ENCODE peak calls at places on chromosomes 1 and 21, in five cellular contexts. P, W, H, S and O are unnamed samples.

GRCh38 chr1:32808580-32808979 is 8.6 kb downstream of the YARS1 start:
- DNase-seq in S (no peak), P (no peak), W (no peak), H (no peak), O (no peak)

GRCh38 chr1:31934706-31935629 is 3.2 kb downstream of the PTP4A2 start:
- DNase-seq in P (peak), H (peak), W (no peak), S (no peak), O (no peak)

GRCh38 chr1:50989694-50990093 is 19.6 kb downstream of the CDKN2C start:
- DNase-seq in S (no peak), W (no peak), P (no peak), H (peak), O (no peak)

GRCh38 chr1:1344672-1345361 is 4.4 kb downstream of the DVL1 start:
- DNase-seq in W (no peak), H (peak), S (no peak), P (peak), O (no peak)

GRCh38 chr1:65946376-65946775 is 153.7 kb downstream of the PDE4B start:
- DNase-seq in H (no peak), S (no peak), P (no peak), W (no peak), O (no peak)

GRCh38 chr1:94011709-94012590 is 102.7 kb upstream of the GCLM start:
- DNase-seq in W (no peak), S (no peak), H (no peak), P (no peak), O (no peak)

GRCh38 chr1:147414505-147415163 is 126.7 kb upstream of the BCL9 start:
- DNase-seq in S (no peak), W (no peak), P (no peak), H (no peak), O (no peak)

GRCh38 chr1:156896490-156897033 is 3.0 kb downstream of the PEAR1 start:
- DNase-seq in P (no peak), W (no peak), H (peak), S (no peak), O (no peak)

GRCh38 chr1:173297798-173298391 is 90.8 kb upstream of the TNFSF4 start:
- DNase-seq in H (no peak), W (no peak), S (no peak), P (peak), O (no peak)

GRCh38 chr1:117570988-117571409 is 34.8 kb upstream of the TENT5C start:
- DNase-seq in W (no peak), P (no peak), H (no peak), S (no peak), O (peak)

GRCh38 chr1:33624991-33625870 is 152.8 kb downstream of the ZSCAN20 start:
- DNase-seq in P (peak), W (no peak), S (no peak), H (no peak), O (no peak)

GRCh38 chr1:167456500-167456899 is 61.8 kb downstream of the CD247 start:
- DNase-seq in H (no peak), P (peak), W (no peak), S (no peak), O (no peak)

GRCh38 chr1:30719406-30720270 is 3.7 kb downstream of the MATN1 start:
- DNase-seq in S (no peak), H (peak), W (peak), P (no peak), O (no peak)

GRCh38 chr1:217534566-217534965 is 96.3 kb downstream of the GPATCH2 start:
- DNase-seq in H (peak), S (no peak), P (no peak), W (no peak), O (no peak)

GRCh38 chr1:227734546-227734857 is 600 bp downstream of the JMJD4 start:
- DNase-seq in H (no peak), W (no peak), P (no peak), S (no peak), O (no peak)

GRCh38 chr1:221548942-221549341 is 192.9 kb downstream of the DUSP10 start:
- DNase-seq in W (no peak), S (no peak), P (no peak), H (no peak), O (no peak)

GRCh38 chr1:178571807-178572206 is 58.9 kb downstream of the TEX35 start:
- DNase-seq in S (no peak), P (no peak), W (no peak), H (no peak), O (no peak)

GRCh38 chr1:205949753-205950152 is 6.5 kb upstream of the SLC26A9 start:
- DNase-seq in S (no peak), P (no peak), H (no peak), W (no peak), O (no peak)

GRCh38 chr1:26171084-26172072 is at the start of gene ZNF593OS:
- DNase-seq in H (no peak), W (no peak), S (no peak), P (no peak), O (no peak)

GRCh38 chr1:64875101-64875500 is 91.2 kb downstream of the JAK1 start:
- DNase-seq in H (no peak), W (no peak), P (no peak), S (no peak), O (no peak)

GRCh38 chr1:154502742-154503111 is 515 bp upstream of the SHE start:
- DNase-seq in S (no peak), H (no peak), W (no peak), P (no peak), O (no peak)

GRCh38 chr1:184768467-184768866 is 13.8 kb upstream of the EDEM3 start:
- DNase-seq in H (no peak), S (no peak), P (no peak), W (no peak), O (no peak)

GRCh38 chr1:205915354-205915990 is 27.8 kb downstream of the SLC26A9 start:
- DNase-seq in S (no peak), W (no peak), H (no peak), P (no peak), O (no peak)

GRCh38 chr1:20640183-20640597 is 6.9 kb downstream of the PINK1 start:
- DNase-seq in P (peak), H (peak), W (peak), S (peak), O (no peak)

GRCh38 chr21:33799378-33800090 is 116.1 kb downstream of the ATP5PO start:
- DNase-seq in P (no peak), W (no peak), S (no peak), H (peak), O (no peak)

GRCh38 chr1:55793856-55794255 is 578.7 kb upstream of the USP24 start:
- DNase-seq in W (no peak), S (no peak), P (no peak), H (no peak), O (no peak)

GRCh38 chr1:231919900-231920299 is 293.3 kb downstream of the DISC1 start:
- DNase-seq in H (no peak), P (peak), W (no peak), S (peak), O (no peak)

GRCh38 chr1:17540255-17541001 is 930 bp downstream of the ARHGEF10L start:
- DNase-seq in S (no peak), H (peak), P (no peak), W (no peak), O (peak)

GRCh38 chr21:16195476-16195875 is 465.7 kb downstream of the USP25 start:
- DNase-seq in S (no peak), P (no peak), H (peak), W (no peak), O (no peak)

GRCh38 chr21:29540289-29540688 is 241.6 kb downstream of the BACH1 start:
- DNase-seq in W (no peak), P (no peak), H (no peak), S (no peak), O (no peak)

GRCh38 chr1:156534424-156535060 is 34.0 kb upstream of the MEF2D start:
- DNase-seq in H (no peak), S (no peak), W (no peak), P (no peak), O (no peak)

GRCh38 chr1:29122987-29123870 is 474 bp downstream of the TMEM200B start:
- DNase-seq in P (peak), H (peak), S (peak), W (no peak), O (peak)

GRCh38 chr1:75166821-75167220 is 32.6 kb downstream of the LHX8 start:
- DNase-seq in W (no peak), H (no peak), S (no peak), P (no peak), O (no peak)